ENCODE peak calls at places on chromosome 11, in six cellular contexts. X is HCT116, V is Karpas-422, W is PC-3, G is MM.1S, T is SK-N-SH. Y is an unnamed sample. For H3K9me2, the result is how much of the 10 kb centered on the place peaks cover.

GRCh38 chr11:120354068-120354467 is 17.9 kb downstream of the ARHGEF12 start:
- DNase-seq in W (peak), T (no peak), X (no peak), V (no peak), G (no peak), Y (no peak)

GRCh38 chr11:64078294-64078693 is 42.6 kb downstream of the FLRT1 start:
- DNase-seq in X (no peak), G (no peak), W (no peak), V (no peak), T (peak), Y (no peak)

GRCh38 chr11:113752932-113753331 is 20.6 kb downstream of the ZW10 start:
- DNase-seq in G (no peak), X (no peak), T (no peak), V (no peak), W (no peak), Y (no peak)

GRCh38 chr11:59158206-59159068 is 13.5 kb upstream of the DTX4 start:
- DNase-seq in W (peak), T (peak), V (peak), G (peak), X (peak), Y (peak)

GRCh38 chr11:101346591-101346990 is 217.0 kb upstream of the PGR start:
- DNase-seq in G (no peak), X (no peak), V (no peak), W (peak), T (no peak), Y (peak)

GRCh38 chr11:19460718-19461405 is 220.1 kb upstream of the E2F8 start:
- DNase-seq in V (no peak), X (no peak), W (no peak), G (no peak), T (peak), Y (peak)

GRCh38 chr11:8932564-8933180 is at the start of gene C11orf16:
- DNase-seq in X (no peak), T (no peak), G (no peak), W (no peak), V (no peak), Y (no peak)

GRCh38 chr11:95385577-95385976 is 154.6 kb upstream of the SESN3 start:
- DNase-seq in V (no peak), G (no peak), T (no peak), X (no peak), W (no peak), Y (no peak)

GRCh38 chr11:36333468-36333867 is 37.4 kb downstream of the PRR5L start:
- DNase-seq in X (no peak), W (peak), V (no peak), T (no peak), G (no peak), Y (peak)

GRCh38 chr11:76620471-76620870 is 50.1 kb downstream of the LRRC32 start:
- DNase-seq in V (no peak), G (no peak), T (no peak), X (no peak), W (peak), Y (peak)

GRCh38 chr11:103228807-103229206 is 119.6 kb downstream of the DYNC2H1 start:
- DNase-seq in X (no peak), G (no peak), T (no peak), V (no peak), W (no peak), Y (peak)

GRCh38 chr11:36500315-36500721 is 9.8 kb downstream of the TRAF6 start:
- DNase-seq in V (peak), G (peak), X (no peak), T (no peak), W (peak), Y (peak)

GRCh38 chr11:132898021-132898420 is 634.3 kb downstream of the OPCML start:
- DNase-seq in V (no peak), G (no peak), X (no peak), W (no peak), T (no peak), Y (no peak)
- H3K9me2 ChIP-seq in V (under half), G (under half), X (under half), W (under half), T (under half), Y (under half)

GRCh38 chr11:6483015-6483414 is 1.7 kb downstream of the TIMM10B start:
- DNase-seq in G (no peak), V (no peak), T (no peak), X (no peak), W (no peak), Y (no peak)

GRCh38 chr11:6482431-6482830 is 1.1 kb downstream of the TIMM10B start:
- DNase-seq in G (no peak), T (no peak), W (no peak), V (no peak), X (no peak), Y (peak)

GRCh38 chr11:6480299-6480914 is 724 bp downstream of the ARFIP2 start:
- DNase-seq in T (no peak), X (no peak), W (no peak), V (no peak), G (no peak), Y (peak)

GRCh38 chr11:6481924-6482275 is 599 bp downstream of the TIMM10B start:
- DNase-seq in V (no peak), T (no peak), X (no peak), W (no peak), G (no peak), Y (peak)

GRCh38 chr11:6481012-6481923 is at the start of the genes ARFIP2 and TIMM10B:
- DNase-seq in G (peak), X (peak), W (peak), T (peak), V (peak), Y (peak)
- H3K9ac ChIP-seq in G (peak), X (peak), W (peak), T (peak), V (peak), Y (peak)

GRCh38 chr11:38300570-38300969 is 1702.5 kb upstream of the RAG2 start:
- DNase-seq in X (no peak), T (no peak), V (no peak), G (no peak), W (no peak), Y (no peak)

GRCh38 chr11:38297670-38298069 is 1699.6 kb upstream of the RAG2 start:
- DNase-seq in X (no peak), V (no peak), T (no peak), W (no peak), G (no peak), Y (no peak)

DNA sequence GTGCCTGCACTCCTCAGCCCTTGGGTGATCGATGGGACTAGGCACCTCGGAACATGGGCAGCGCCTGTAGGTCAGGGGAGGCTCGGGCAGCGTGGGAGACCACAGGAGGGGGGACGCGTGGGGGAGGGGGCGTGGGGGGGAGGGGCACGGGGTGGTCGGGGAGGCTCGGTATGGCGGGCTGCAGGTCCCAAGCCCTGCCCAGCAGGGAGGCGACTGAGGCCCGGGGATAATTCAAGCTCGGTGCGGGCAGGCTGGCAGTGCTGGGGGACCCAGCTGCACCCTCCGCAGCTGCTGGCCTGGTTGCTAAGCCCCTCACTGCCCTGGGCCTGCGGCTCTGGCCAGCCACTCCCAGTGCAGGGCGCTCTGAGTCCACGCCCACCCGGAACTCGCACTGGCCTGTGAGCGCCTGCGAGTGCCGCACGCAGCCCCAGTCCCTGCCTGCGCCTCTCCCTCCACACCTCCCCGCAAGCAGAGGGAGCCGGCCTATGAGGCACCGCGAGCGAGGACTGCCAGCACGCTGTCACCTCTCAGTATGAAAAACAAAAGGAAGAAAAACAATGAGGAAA is 1698.3 kb upstream of the RAG2 start:
- DNase-seq in V (no peak), W (no peak), G (no peak), T (no peak), X (no peak), Y (no peak)
- H3K9me2 ChIP-seq in V (under half), W (under half), G (under half), T (under half), X (under half), Y (under half)

GRCh38 chr11:115682101-115682500 is 177.9 kb upstream of the CADM1 start:
- DNase-seq in W (no peak), V (no peak), G (no peak), T (no peak), X (no peak), Y (no peak)
- H3K9ac ChIP-seq in W (no peak), V (no peak), G (no peak), T (no peak), X (no peak), Y (no peak)

Y was measured in GM23248.